ENCODE peak calls at places on chromosomes 4 and X, in five cellular contexts. One of them, this sample, is unnamed.

GRCh38 chr4:40837094-40837870 is 87.5 kb downstream of the NSUN7 start:
- DNase-seq in head of caudate nucleus: no peak
- DNase-seq in NCI-H774: no peak
- DNase-seq in stimulated activated naive CD8-positive, alpha-beta T cell treated with anti-CD3 and anti-CD28 coated beads, Interleukin-15, Interleukin-2, amounts not matched to agents 100 U/mL and 50 U/mL, for 24 hours: no peak
- DNase-seq in endothelial cell: no peak
- DNase-seq in this sample: no peak

GRCh38 chr4:33149658-33150057 is 2429.5 kb downstream of the PCDH7 start:
- DNase-seq in NCI-H774: no peak
- DNase-seq in stimulated activated naive CD8-positive, alpha-beta T cell treated with anti-CD3 and anti-CD28 coated beads, Interleukin-15, Interleukin-2, amounts not matched to agents 100 U/mL and 50 U/mL, for 24 hours: no peak
- DNase-seq in endothelial cell: no peak
- DNase-seq in head of caudate nucleus: no peak
- DNase-seq in this sample: no peak

GRCh38 chr4:21949073-21949457 is 493 bp upstream of the KCNIP4 start:
- DNase-seq in NCI-H774: no peak
- DNase-seq in endothelial cell: peak; percentile 17
- DNase-seq in head of caudate nucleus: no peak
- DNase-seq in stimulated activated naive CD8-positive, alpha-beta T cell treated with anti-CD3 and anti-CD28 coated beads, Interleukin-15, Interleukin-2, amounts not matched to agents 100 U/mL and 50 U/mL, for 24 hours: no peak
- DNase-seq in this sample: peak; percentile 13

GRCh38 chrX:26376037-26376708 is 160.2 kb downstream of the MAGEB5 start:
- DNase-seq in stimulated activated naive CD8-positive, alpha-beta T cell treated with anti-CD3 and anti-CD28 coated beads, Interleukin-15, Interleukin-2, amounts not matched to agents 100 U/mL and 50 U/mL, for 24 hours: no peak
- DNase-seq in endothelial cell: no peak
- DNase-seq in NCI-H774: no peak
- DNase-seq in head of caudate nucleus: no peak
- DNase-seq in this sample: no peak

GRCh38 chr4:92175250-92175649 is 128.5 kb upstream of the GRID2 start:
- DNase-seq in endothelial cell: no peak
- DNase-seq in head of caudate nucleus: no peak
- DNase-seq in stimulated activated naive CD8-positive, alpha-beta T cell treated with anti-CD3 and anti-CD28 coated beads, Interleukin-15, Interleukin-2, amounts not matched to agents 100 U/mL and 50 U/mL, for 24 hours: no peak
- DNase-seq in NCI-H774: no peak
- DNase-seq in this sample: no peak

GRCh38 chr4:137156054-137156453 is 376.2 kb downstream of the PCDH18 start:
- DNase-seq in endothelial cell: no peak
- DNase-seq in head of caudate nucleus: no peak
- DNase-seq in NCI-H774: no peak
- DNase-seq in stimulated activated naive CD8-positive, alpha-beta T cell treated with anti-CD3 and anti-CD28 coated beads, Interleukin-15, Interleukin-2, amounts not matched to agents 100 U/mL and 50 U/mL, for 24 hours: no peak
- DNase-seq in this sample: no peak

GRCh38 chrX:14884714-14885113 is 11.5 kb downstream of the MOSPD2 start:
- DNase-seq in endothelial cell: no peak
- DNase-seq in NCI-H774: no peak
- DNase-seq in stimulated activated naive CD8-positive, alpha-beta T cell treated with anti-CD3 and anti-CD28 coated beads, Interleukin-15, Interleukin-2, amounts not matched to agents 100 U/mL and 50 U/mL, for 24 hours: no peak
- DNase-seq in head of caudate nucleus: no peak
- DNase-seq in this sample: no peak

GRCh38 chr4:44662623-44663006 is 11.2 kb upstream of the YIPF7 start:
- DNase-seq in head of caudate nucleus: no peak
- DNase-seq in NCI-H774: no peak
- DNase-seq in endothelial cell: no peak
- DNase-seq in stimulated activated naive CD8-positive, alpha-beta T cell treated with anti-CD3 and anti-CD28 coated beads, Interleukin-15, Interleukin-2, amounts not matched to agents 100 U/mL and 50 U/mL, for 24 hours: no peak
- DNase-seq in this sample: no peak

GRCh38 chr4:10582059-10582686 is 102.4 kb downstream of the CLNK start:
- DNase-seq in NCI-H774: peak; percentile 34
- DNase-seq in head of caudate nucleus: peak; percentile 55
- DNase-seq in endothelial cell: peak; percentile 51
- DNase-seq in stimulated activated naive CD8-positive, alpha-beta T cell treated with anti-CD3 and anti-CD28 coated beads, Interleukin-15, Interleukin-2, amounts not matched to agents 100 U/mL and 50 U/mL, for 24 hours: peak; percentile 14
- DNase-seq in this sample: peak; percentile 36

GRCh38 chr4:95417531-95417930 is 131.2 kb downstream of the UNC5C start:
- DNase-seq in endothelial cell: no peak
- DNase-seq in NCI-H774: no peak
- DNase-seq in stimulated activated naive CD8-positive, alpha-beta T cell treated with anti-CD3 and anti-CD28 coated beads, Interleukin-15, Interleukin-2, amounts not matched to agents 100 U/mL and 50 U/mL, for 24 hours: no peak
- DNase-seq in head of caudate nucleus: no peak
- DNase-seq in this sample: no peak

GRCh38 chr4:10047967-10048366 is 26.7 kb upstream of the SLC2A9 start:
- DNase-seq in head of caudate nucleus: no peak
- DNase-seq in endothelial cell: no peak
- DNase-seq in stimulated activated naive CD8-positive, alpha-beta T cell treated with anti-CD3 and anti-CD28 coated beads, Interleukin-15, Interleukin-2, amounts not matched to agents 100 U/mL and 50 U/mL, for 24 hours: no peak
- DNase-seq in NCI-H774: no peak
- DNase-seq in this sample: no peak

GRCh38 chr4:40187386-40187913 is 9.4 kb upstream of the RHOH start:
- DNase-seq in stimulated activated naive CD8-positive, alpha-beta T cell treated with anti-CD3 and anti-CD28 coated beads, Interleukin-15, Interleukin-2, amounts not matched to agents 100 U/mL and 50 U/mL, for 24 hours: no peak
- DNase-seq in NCI-H774: no peak
- DNase-seq in endothelial cell: no peak
- DNase-seq in head of caudate nucleus: no peak
- DNase-seq in this sample: no peak

GRCh38 chr4:128776794-128777216 is 32.7 kb upstream of the JADE1 start:
- DNase-seq in NCI-H774: peak; percentile 1
- DNase-seq in stimulated activated naive CD8-positive, alpha-beta T cell treated with anti-CD3 and anti-CD28 coated beads, Interleukin-15, Interleukin-2, amounts not matched to agents 100 U/mL and 50 U/mL, for 24 hours: no peak
- DNase-seq in endothelial cell: no peak
- DNase-seq in head of caudate nucleus: no peak
- DNase-seq in this sample: peak; percentile 50

GRCh38 chrX:68936186-68936585 is 107.4 kb downstream of the EFNB1 start:
- DNase-seq in stimulated activated naive CD8-positive, alpha-beta T cell treated with anti-CD3 and anti-CD28 coated beads, Interleukin-15, Interleukin-2, amounts not matched to agents 100 U/mL and 50 U/mL, for 24 hours: no peak
- DNase-seq in endothelial cell: no peak
- DNase-seq in head of caudate nucleus: peak; percentile 7
- DNase-seq in NCI-H774: no peak
- DNase-seq in this sample: peak; percentile 2

GRCh38 chr4:14783011-14783877 is 219.0 kb upstream of the CPEB2 start:
- DNase-seq in head of caudate nucleus: no peak
- DNase-seq in endothelial cell: no peak
- DNase-seq in NCI-H774: no peak
- DNase-seq in stimulated activated naive CD8-positive, alpha-beta T cell treated with anti-CD3 and anti-CD28 coated beads, Interleukin-15, Interleukin-2, amounts not matched to agents 100 U/mL and 50 U/mL, for 24 hours: peak; percentile 50
- DNase-seq in this sample: no peak

GRCh38 chr4:32525420-32525819 is 1805.3 kb downstream of the PCDH7 start:
- DNase-seq in endothelial cell: no peak
- DNase-seq in NCI-H774: no peak
- DNase-seq in head of caudate nucleus: no peak
- DNase-seq in stimulated activated naive CD8-positive, alpha-beta T cell treated with anti-CD3 and anti-CD28 coated beads, Interleukin-15, Interleukin-2, amounts not matched to agents 100 U/mL and 50 U/mL, for 24 hours: no peak
- DNase-seq in this sample: no peak

GRCh38 chrX:71604141-71604540 is 14.2 kb downstream of the CXCR3 start:
- DNase-seq in stimulated activated naive CD8-positive, alpha-beta T cell treated with anti-CD3 and anti-CD28 coated beads, Interleukin-15, Interleukin-2, amounts not matched to agents 100 U/mL and 50 U/mL, for 24 hours: no peak
- DNase-seq in head of caudate nucleus: peak; percentile 1
- DNase-seq in endothelial cell: no peak
- DNase-seq in NCI-H774: no peak
- DNase-seq in this sample: no peak

GRCh38 chr4:52853351-52853750 is 8.8 kb upstream of the RASL11B start:
- DNase-seq in NCI-H774: no peak
- DNase-seq in stimulated activated naive CD8-positive, alpha-beta T cell treated with anti-CD3 and anti-CD28 coated beads, Interleukin-15, Interleukin-2, amounts not matched to agents 100 U/mL and 50 U/mL, for 24 hours: no peak
- DNase-seq in endothelial cell: no peak
- DNase-seq in head of caudate nucleus: no peak
- DNase-seq in this sample: no peak

GRCh38 chrX:47171996-47172395 is 21.6 kb upstream of the UBA1 start:
- DNase-seq in endothelial cell: no peak
- DNase-seq in NCI-H774: no peak
- DNase-seq in head of caudate nucleus: peak; percentile 2
- DNase-seq in stimulated activated naive CD8-positive, alpha-beta T cell treated with anti-CD3 and anti-CD28 coated beads, Interleukin-15, Interleukin-2, amounts not matched to agents 100 U/mL and 50 U/mL, for 24 hours: no peak
- DNase-seq in this sample: no peak

GRCh38 chrX:150258463-150259430 is 104.4 kb upstream of the MAMLD1 start:
- DNase-seq in endothelial cell: no peak
- DNase-seq in NCI-H774: no peak
- DNase-seq in head of caudate nucleus: no peak
- DNase-seq in stimulated activated naive CD8-positive, alpha-beta T cell treated with anti-CD3 and anti-CD28 coated beads, Interleukin-15, Interleukin-2, amounts not matched to agents 100 U/mL and 50 U/mL, for 24 hours: no peak
- DNase-seq in this sample: no peak

GRCh38 chr4:108029321-108029720 is 39.6 kb downstream of the HADH start:
- DNase-seq in head of caudate nucleus: no peak
- DNase-seq in endothelial cell: no peak
- DNase-seq in NCI-H774: no peak
- DNase-seq in stimulated activated naive CD8-positive, alpha-beta T cell treated with anti-CD3 and anti-CD28 coated beads, Interleukin-15, Interleukin-2, amounts not matched to agents 100 U/mL and 50 U/mL, for 24 hours: peak; percentile 39
- DNase-seq in this sample: no peak

GRCh38 chr4:59180161-59180560 is 2020.0 kb upstream of the ADGRL3 start:
- DNase-seq in NCI-H774: no peak
- DNase-seq in stimulated activated naive CD8-positive, alpha-beta T cell treated with anti-CD3 and anti-CD28 coated beads, Interleukin-15, Interleukin-2, amounts not matched to agents 100 U/mL and 50 U/mL, for 24 hours: no peak
- DNase-seq in head of caudate nucleus: no peak
- DNase-seq in endothelial cell: no peak
- DNase-seq in this sample: no peak

GRCh38 chr4:90950385-90950841 is 823.2 kb downstream of the CCSER1 start:
- DNase-seq in head of caudate nucleus: no peak
- DNase-seq in stimulated activated naive CD8-positive, alpha-beta T cell treated with anti-CD3 and anti-CD28 coated beads, Interleukin-15, Interleukin-2, amounts not matched to agents 100 U/mL and 50 U/mL, for 24 hours: no peak
- DNase-seq in endothelial cell: no peak
- DNase-seq in NCI-H774: no peak
- DNase-seq in this sample: no peak

GRCh38 chrX:22959204-22959920 is 40.4 kb upstream of the DDX53 start:
- DNase-seq in stimulated activated naive CD8-positive, alpha-beta T cell treated with anti-CD3 and anti-CD28 coated beads, Interleukin-15, Interleukin-2, amounts not matched to agents 100 U/mL and 50 U/mL, for 24 hours: no peak
- DNase-seq in head of caudate nucleus: no peak
- DNase-seq in endothelial cell: no peak
- DNase-seq in NCI-H774: no peak
- DNase-seq in this sample: no peak

GRCh38 chr4:148118628-148119027 is 323.6 kb downstream of the NR3C2 start:
- DNase-seq in head of caudate nucleus: no peak
- DNase-seq in stimulated activated naive CD8-positive, alpha-beta T cell treated with anti-CD3 and anti-CD28 coated beads, Interleukin-15, Interleukin-2, amounts not matched to agents 100 U/mL and 50 U/mL, for 24 hours: no peak
- DNase-seq in endothelial cell: no peak
- DNase-seq in NCI-H774: no peak
- DNase-seq in this sample: no peak

GRCh38 chrX:37912797-37913196 is 65.4 kb upstream of the DYNLT3 start:
- DNase-seq in NCI-H774: no peak
- DNase-seq in head of caudate nucleus: no peak
- DNase-seq in stimulated activated naive CD8-positive, alpha-beta T cell treated with anti-CD3 and anti-CD28 coated beads, Interleukin-15, Interleukin-2, amounts not matched to agents 100 U/mL and 50 U/mL, for 24 hours: no peak
- DNase-seq in endothelial cell: no peak
- DNase-seq in this sample: no peak

GRCh38 chrX:109889289-109890006 is 113.5 kb upstream of the TMEM164 start:
- DNase-seq in stimulated activated naive CD8-positive, alpha-beta T cell treated with anti-CD3 and anti-CD28 coated beads, Interleukin-15, Interleukin-2, amounts not matched to agents 100 U/mL and 50 U/mL, for 24 hours: no peak
- DNase-seq in endothelial cell: peak; percentile 12
- DNase-seq in head of caudate nucleus: no peak
- DNase-seq in NCI-H774: no peak
- DNase-seq in this sample: no peak

GRCh38 chr4:2469192-2469984 is 482 bp downstream of the RNF4 start:
- DNase-seq in stimulated activated naive CD8-positive, alpha-beta T cell treated with anti-CD3 and anti-CD28 coated beads, Interleukin-15, Interleukin-2, amounts not matched to agents 100 U/mL and 50 U/mL, for 24 hours: peak; percentile 81
- DNase-seq in endothelial cell: peak; percentile 67
- DNase-seq in NCI-H774: no peak
- DNase-seq in head of caudate nucleus: peak; percentile 52
- DNase-seq in this sample: peak; percentile 72

GRCh38 chr4:112523008-112523440 is 7.0 kb upstream of the NEUROG2 start:
- DNase-seq in endothelial cell: peak; percentile 77
- DNase-seq in head of caudate nucleus: no peak
- DNase-seq in NCI-H774: no peak
- DNase-seq in stimulated activated naive CD8-positive, alpha-beta T cell treated with anti-CD3 and anti-CD28 coated beads, Interleukin-15, Interleukin-2, amounts not matched to agents 100 U/mL and 50 U/mL, for 24 hours: peak; percentile 55
- DNase-seq in this sample: peak; percentile 31

GRCh38 chr4:38017579-38017978 is 57.4 kb downstream of the PTTG2 start:
- DNase-seq in stimulated activated naive CD8-positive, alpha-beta T cell treated with anti-CD3 and anti-CD28 coated beads, Interleukin-15, Interleukin-2, amounts not matched to agents 100 U/mL and 50 U/mL, for 24 hours: no peak
- DNase-seq in endothelial cell: no peak
- DNase-seq in NCI-H774: no peak
- DNase-seq in head of caudate nucleus: no peak
- DNase-seq in this sample: no peak